ENCODE peak calls at places on chromosomes 16 and 17, in six cellular contexts. J is HCT116, G is GM12878, L is K562, Q is HepG2, H is H1. X is an unnamed sample.

GRCh38 chr17:77526728-77527355 is 386.1 kb downstream of the SEC14L1 start:
- DNase-seq in H (no peak), Q (no peak), G (no peak), J (no peak), L (no peak), X (no peak)

GRCh38 chr16:26263406-26263805 is 571.6 kb downstream of the HS3ST4 start:
- DNase-seq in Q (no peak), J (no peak), H (no peak), G (no peak), L (no peak), X (no peak)

GRCh38 chr17:31156326-31156725 is 61.5 kb downstream of the NF1 start:
- DNase-seq in Q (no peak), G (no peak), J (no peak), H (no peak), L (no peak), X (no peak)

GRCh38 chr16:48507346-48507745 is 102.6 kb downstream of the N4BP1 start:
- DNase-seq in H (no peak), L (no peak), J (no peak), Q (no peak), G (no peak), X (no peak)

GRCh38 chr17:70523407-70523806 is 354.1 kb downstream of the KCNJ2 start:
- DNase-seq in L (no peak), J (no peak), G (no peak), H (no peak), Q (no peak), X (no peak)

GRCh38 chr17:68197091-68197996 is 50.5 kb upstream of the AMZ2 start:
- DNase-seq in H (no peak), L (peak; percentile 30), G (no peak), Q (no peak), J (no peak), X (no peak)

GRCh38 chr16:31344712-31345111 is 10.3 kb upstream of the ITGAX start:
- DNase-seq in J (no peak), L (no peak), G (peak; percentile 62), Q (peak; percentile 8), H (no peak), X (no peak)

GRCh38 chr17:152860-153420 is 15.6 kb downstream of the SCGB1C2 start:
- DNase-seq in H (no peak), G (no peak), L (no peak), Q (no peak), J (no peak), X (no peak)

GRCh38 chr17:798246-798645 is 16.1 kb downstream of the MRM3 start:
- DNase-seq in Q (no peak), G (no peak), J (no peak), H (no peak), L (no peak), X (no peak)

GRCh38 chr16:81324808-81325207 is 10.0 kb downstream of the GAN start:
- DNase-seq in Q (no peak), J (no peak), L (no peak), G (no peak), H (no peak), X (no peak)

GRCh38 chr16:85556456-85557082 is 56.6 kb upstream of the GSE1 start:
- DNase-seq in H (no peak), G (no peak), Q (no peak), J (no peak), L (peak; percentile 75), X (no peak)

GRCh38 chr16:25176136-25176535 is 40.6 kb upstream of the AQP8 start:
- DNase-seq in J (no peak), H (no peak), L (no peak), Q (no peak), G (no peak), X (no peak)

GRCh38 chr17:82200743-82201497 is 11.7 kb downstream of the CCDC57 start:
- DNase-seq in Q (no peak), G (no peak), J (no peak), L (peak; percentile 46), H (no peak), X (no peak)

GRCh38 chr16:65789546-65789945 is 576.9 kb upstream of the CDH5 start:
- DNase-seq in L (no peak), G (no peak), H (no peak), J (no peak), Q (no peak), X (no peak)

GRCh38 chr17:76820039-76820438 is 48.2 kb upstream of the MGAT5B start:
- DNase-seq in H (no peak), L (no peak), Q (no peak), J (no peak), G (peak; percentile 13), X (no peak)

GRCh38 chr17:77600346-77600745 is 358.2 kb upstream of the TNRC6C start:
- DNase-seq in Q (no peak), L (no peak), H (no peak), G (no peak), J (no peak), X (no peak)

DNA sequence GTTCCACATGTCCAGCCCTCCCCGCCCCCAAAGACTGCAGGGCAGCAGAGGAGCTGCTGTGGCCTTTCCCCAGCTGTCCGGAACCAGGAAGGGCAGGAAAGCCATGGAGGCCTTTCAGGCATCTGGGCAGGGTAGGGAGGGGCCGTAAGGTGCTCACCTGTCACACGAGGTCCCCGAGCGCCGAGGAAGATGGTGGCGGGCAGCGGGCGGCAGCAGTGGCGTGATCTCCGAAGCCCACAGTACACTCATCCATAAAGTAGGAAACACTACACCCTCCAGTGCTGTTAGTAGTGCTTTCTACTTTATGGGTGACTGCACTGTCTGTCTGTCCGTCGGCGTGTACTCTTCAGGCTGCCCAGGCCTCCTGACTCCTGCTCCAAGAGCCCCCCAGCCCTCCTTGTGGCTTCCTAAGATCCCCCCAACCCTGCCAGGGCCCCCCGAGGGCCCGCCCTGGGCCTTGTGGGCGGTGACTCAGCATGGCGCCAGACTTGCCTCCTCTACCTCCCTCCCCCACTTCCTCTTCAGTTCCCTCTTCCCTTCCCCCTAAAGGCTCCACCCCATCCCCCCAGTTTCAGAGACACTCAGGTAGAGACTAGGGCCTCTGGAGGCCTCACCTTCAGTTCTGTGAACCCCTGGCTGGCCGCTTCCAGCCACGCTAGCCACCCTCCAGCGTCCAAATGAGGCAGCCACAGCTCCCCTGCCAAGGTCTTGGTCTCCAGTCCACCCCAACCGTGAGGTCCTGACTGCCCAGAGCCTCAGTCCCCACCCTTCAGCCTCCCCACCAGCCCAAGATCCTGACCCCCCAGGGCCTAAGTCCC is 2.6 kb upstream of the TSPOAP1 start:
- DNase-seq in H (no peak), G (no peak), L (peak; percentile 69), J (no peak), Q (no peak), X (no peak)
- H3K4me3 ChIP-seq in H (no peak overlapping the region), G (peak overlapping the region; percentile 94), L (peak overlapping the region; percentile 91), J (no peak overlapping the region), Q (no peak overlapping the region), X (no peak overlapping the region)

GRCh38 chr16:69112285-69113129 is 7.1 kb downstream of the HAS3 start:
- DNase-seq in L (peak; percentile 80), H (no peak), G (no peak), Q (peak; percentile 62), J (no peak), X (no peak)
- TF ChIP-seq ZNF274 in L (no peak), H (no peak), G (no peak), Q (no peak), J (no peak), X (no peak)

GRCh38 chr16:11020792-11021440 is 76.6 kb downstream of the CLEC16A start:
- DNase-seq in H (no peak), J (no peak), Q (no peak), G (no peak), L (no peak), X (no peak)

GRCh38 chr16:11023640-11024039 is 79.3 kb downstream of the CLEC16A start:
- DNase-seq in Q (no peak), L (no peak), G (no peak), H (no peak), J (no peak), X (no peak)

GRCh38 chr16:11022002-11022401 is 77.6 kb downstream of the CLEC16A start:
- DNase-seq in Q (no peak), H (no peak), L (no peak), G (no peak), J (no peak), X (no peak)

GRCh38 chr16:11024333-11025053 is 80.1 kb downstream of the CLEC16A start:
- DNase-seq in G (no peak), Q (peak; percentile 81), J (peak; percentile 45), L (no peak), H (no peak), X (no peak)

DNA sequence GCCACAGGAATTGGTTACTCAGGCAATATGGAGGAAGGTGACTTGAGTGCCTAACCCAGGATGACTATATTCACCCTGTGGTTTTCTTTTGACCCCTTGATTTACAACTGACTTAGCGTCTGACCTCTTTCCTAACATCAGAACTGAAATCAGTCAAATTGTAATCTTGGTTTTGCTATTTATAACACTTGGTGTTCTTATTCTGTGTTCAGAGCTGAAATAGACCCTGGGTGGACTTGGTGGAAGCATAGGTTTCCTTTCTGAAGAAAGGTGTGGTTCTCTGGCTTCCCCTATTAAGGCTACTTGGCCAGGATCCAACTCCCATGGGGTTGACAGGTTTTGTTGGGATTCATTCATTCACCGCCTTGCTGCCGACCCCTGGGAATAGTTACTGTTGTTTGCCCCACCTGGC is 80.8 kb downstream of the CLEC16A start:
- DNase-seq in J (no peak), L (no peak), H (no peak), Q (no peak), G (peak; percentile 68), X (no peak)
- H3K9ac ChIP-seq in J (no peak overlapping the region), L (no peak overlapping the region), H (no peak overlapping the region), Q (no peak overlapping the region), G (no peak overlapping the region), X (no peak overlapping the region)

DNA sequence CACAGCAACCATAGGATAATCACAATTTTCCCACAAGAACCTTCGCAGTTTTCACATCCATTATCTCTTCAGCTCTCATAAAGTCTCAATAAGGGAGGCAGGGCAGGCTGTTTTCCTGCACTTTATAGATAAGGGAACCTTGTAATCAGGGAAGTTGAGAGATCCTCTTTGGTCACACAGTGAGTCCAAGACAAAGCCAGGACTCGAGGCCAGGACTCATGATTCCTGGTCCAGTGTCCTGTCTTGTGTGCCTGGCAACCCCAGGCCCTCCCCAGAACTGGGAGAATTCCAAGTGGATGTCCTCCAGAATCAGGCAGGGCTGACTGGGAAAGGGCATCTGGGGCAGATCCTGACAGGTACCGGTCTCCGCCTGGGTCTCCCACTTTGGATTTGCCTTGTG is 23.1 kb upstream of the PHF12 start:
- DNase-seq in H (no peak), J (no peak), Q (no peak), G (no peak), L (no peak), X (no peak)
- H3K4me3 ChIP-seq in H (no peak overlapping the region), J (no peak overlapping the region), Q (no peak overlapping the region), G (no peak overlapping the region), L (no peak overlapping the region), X (no peak overlapping the region)

X was measured in NT2/D1.